ENCODE peak calls at places on chromosomes 11 and 22, in nine cellular contexts. Y is stimulated activated CD4-positive, alpha-beta T cell treated with anti-CD3 and anti-CD28 coated beads, Interleukin-4, amount 100 ng/mL, for 4 hours; K is lower leg skin; C is adrenal gland; E is activated CD4-positive, alpha-beta T cell treated with anti-CD3 and anti-CD28 coated beads, Interleukin-2, amount 50 U/mL, for 1 hour; G is BE2C; B is hepatic stellate cell; U is SK-N-SH; Z is effector memory CD8-positive, alpha-beta T cell. A is an unnamed sample.

GRCh38 chr22:19766506-19767426 is 6.2 kb downstream of the TBX1 start:
- DNase-seq in Y (peak; percentile 40), K (no peak), C (peak; percentile 32), E (peak; percentile 47), G (no peak), B (no peak), U (peak; percentile 78), Z (peak; percentile 38), A (peak; percentile 28)

GRCh38 chr22:26610072-26610958 is 7.5 kb downstream of the CRYBB1 start:
- DNase-seq in Y (no peak), K (no peak), C (no peak), E (peak; percentile 8), G (no peak), B (peak; percentile 95), U (no peak), Z (peak; percentile 31), A (peak; percentile 94)

GRCh38 chr22:28398355-28398754 is 281.3 kb downstream of the TTC28 start:
- DNase-seq in Y (no peak), K (no peak), C (no peak), E (no peak), G (no peak), B (no peak), U (no peak), Z (no peak), A (no peak)

GRCh38 chr11:23233075-23233474 is 372.8 kb upstream of the CCDC179 start:
- DNase-seq in Y (no peak), K (no peak), C (no peak), E (no peak), G (no peak), B (no peak), U (no peak), Z (no peak), A (peak; percentile 37)

GRCh38 chr11:83724704-83725114 is 438.5 kb upstream of the CCDC90B start:
- DNase-seq in Y (no peak), K (peak; percentile 51), C (peak; percentile 15), E (no peak), G (peak; percentile 12), B (no peak), U (peak; percentile 27), Z (no peak), A (peak; percentile 5)

GRCh38 chr11:68923614-68924013 is 19.9 kb downstream of the IGHMBP2 start:
- DNase-seq in Y (no peak), K (no peak), C (no peak), E (no peak), G (no peak), B (no peak), U (no peak), Z (no peak), A (no peak)

GRCh38 chr11:86294026-86294425 is 8.0 kb upstream of the HIKESHI start:
- DNase-seq in Y (no peak), K (no peak), C (no peak), E (no peak), G (no peak), B (no peak), U (no peak), Z (no peak), A (no peak)

GRCh38 chr11:120235024-120235628 is 4.8 kb upstream of the POU2F3 start:
- DNase-seq in Y (peak; percentile 60), K (peak; percentile 54), C (no peak), E (peak; percentile 45), G (peak; percentile 82), B (peak; percentile 63), U (peak; percentile 78), Z (peak; percentile 29), A (peak; percentile 52)

GRCh38 chr11:68051191-68052136 is 12.6 kb downstream of the TCIRG1 start:
- DNase-seq in Y (no peak), K (no peak), C (no peak), E (no peak), G (peak; percentile 19), B (peak; percentile 8), U (peak; percentile 27), Z (no peak), A (no peak)

GRCh38 chr11:69218946-69219720 is 63.4 kb downstream of the SMIM38 start:
- DNase-seq in Y (no peak), K (no peak), C (no peak), E (no peak), G (no peak), B (no peak), U (no peak), Z (no peak), A (no peak)

GRCh38 chr11:84905411-84905810 is 721.7 kb downstream of the DLG2 start:
- DNase-seq in Y (no peak), K (no peak), C (no peak), E (no peak), G (no peak), B (no peak), U (no peak), Z (no peak), A (no peak)

GRCh38 chr11:225734-226453 is 10.2 kb downstream of the SIRT3 start:
- DNase-seq in Y (no peak), K (no peak), C (no peak), E (no peak), G (no peak), B (no peak), U (no peak), Z (no peak), A (no peak)

GRCh38 chr11:96088914-96089313 is 165.0 kb upstream of the MTMR2 start:
- DNase-seq in Y (no peak), K (no peak), C (no peak), E (no peak), G (no peak), B (no peak), U (no peak), Z (no peak), A (no peak)

GRCh38 chr22:22030493-22031182 is 48.1 kb upstream of the TOP3B start:
- DNase-seq in Y (no peak), K (no peak), C (no peak), E (no peak), G (peak; percentile 23), B (peak; percentile 66), U (peak; percentile 32), Z (no peak), A (no peak)

GRCh38 chr22:47122441-47123000 is 360.1 kb downstream of the TBC1D22A start:
- DNase-seq in Y (no peak), K (no peak), C (no peak), E (no peak), G (no peak), B (no peak), U (no peak), Z (no peak), A (no peak)

GRCh38 chr11:86805873-86806310 is 5.5 kb downstream of the PRSS23 start:
- DNase-seq in Y (no peak), K (no peak), C (no peak), E (no peak), G (no peak), B (no peak), U (no peak), Z (peak; percentile 19), A (no peak)

GRCh38 chr11:72244317-72245231 is 598 bp upstream of the PHOX2A start:
- DNase-seq in Y (no peak), K (no peak), C (no peak), E (no peak), G (peak; percentile 97), B (no peak), U (peak; percentile 92), Z (no peak), A (no peak)

GRCh38 chr11:107549253-107549953 is 16.1 kb downstream of the ALKBH8 start:
- DNase-seq in Y (no peak), K (no peak), C (no peak), E (peak; percentile 13), G (peak; percentile 24), B (no peak), U (peak; percentile 24), Z (peak; percentile 19), A (peak; percentile 54)

GRCh38 chr11:116990061-116990473 is 108.2 kb downstream of the SIK3 start:
- DNase-seq in Y (no peak), K (no peak), C (no peak), E (no peak), G (no peak), B (peak; percentile 19), U (no peak), Z (no peak), A (peak; percentile 35)

GRCh38 chr22:37253164-37253660 is 9.1 kb upstream of the RAC2 start:
- DNase-seq in Y (no peak), K (no peak), C (peak; percentile 3), E (no peak), G (no peak), B (no peak), U (no peak), Z (no peak), A (no peak)

GRCh38 chr11:3196161-3197043 is 22.2 kb downstream of the MRGPRG start:
- DNase-seq in Y (no peak), K (no peak), C (peak; percentile 73), E (no peak), G (no peak), B (no peak), U (peak; percentile 75), Z (no peak), A (no peak)

GRCh38 chr11:126628450-126628789 is 272.9 kb downstream of the ST3GAL4 start:
- DNase-seq in Y (no peak), K (no peak), C (no peak), E (no peak), G (no peak), B (no peak), U (no peak), Z (no peak), A (no peak)

GRCh38 chr11:45654242-45654641 is 11.2 kb downstream of the CHST1 start:
- DNase-seq in Y (no peak), K (no peak), C (no peak), E (no peak), G (no peak), B (no peak), U (no peak), Z (no peak), A (no peak)

GRCh38 chr11:352456-353180 is 16.7 kb upstream of the B4GALNT4 start:
- DNase-seq in Y (no peak), K (no peak), C (no peak), E (no peak), G (no peak), B (no peak), U (no peak), Z (no peak), A (no peak)

GRCh38 chr11:82176945-82177344 is 556.7 kb downstream of the FAM181B start:
- DNase-seq in Y (no peak), K (no peak), C (no peak), E (no peak), G (no peak), B (no peak), U (no peak), Z (no peak), A (no peak)

GRCh38 chr11:107928767-107929507 is 689 bp downstream of the RAB39A start:
- DNase-seq in Y (no peak), K (peak; percentile 19), C (peak; percentile 27), E (no peak), G (peak; percentile 64), B (no peak), U (peak; percentile 45), Z (no peak), A (no peak)

GRCh38 chr11:45155627-45156180 is 9.3 kb downstream of the PRDM11 start:
- DNase-seq in Y (no peak), K (no peak), C (no peak), E (no peak), G (no peak), B (no peak), U (no peak), Z (no peak), A (no peak)

GRCh38 chr22:41240377-41241132 is at the start of gene CHADL:
- DNase-seq in Y (no peak), K (no peak), C (no peak), E (no peak), G (peak; percentile 73), B (no peak), U (peak; percentile 72), Z (no peak), A (no peak)

GRCh38 chr11:65471410-65471762 is 27.5 kb upstream of the MALAT1 start:
- DNase-seq in Y (no peak), K (no peak), C (peak; percentile 92), E (no peak), G (peak; percentile 51), B (peak; percentile 72), U (peak; percentile 70), Z (no peak), A (peak; percentile 89)

GRCh38 chr11:1336836-1337646 is 27.6 kb upstream of the TOLLIP start:
- DNase-seq in Y (peak; percentile 47), K (no peak), C (peak; percentile 31), E (peak; percentile 46), G (no peak), B (no peak), U (peak; percentile 80), Z (peak; percentile 51), A (no peak)

GRCh38 chr22:32619614-32620426 is 145.2 kb downstream of the FBXO7 start:
- DNase-seq in Y (no peak), K (peak; percentile 72), C (peak; percentile 54), E (no peak), G (no peak), B (peak; percentile 34), U (no peak), Z (no peak), A (peak; percentile 61)

A was measured in fibroblast of villous mesenchyme.